ENCODE peak calls at places on chromosomes 11 and 22, in seven cellular contexts. H is sigmoid colon, A is ovary, O is stomach, M is H1, S is K562, Q is A549. J is an unnamed sample.

GRCh38 chr11:8811571-8811970 is 99.4 kb upstream of the AKIP1 start:
- DNase-seq in O (no peak), A (no peak), M (no peak), S (no peak), Q (no peak), H (no peak), J (no peak)

GRCh38 chr11:119778391-119779194 is 49.6 kb upstream of the NECTIN1 start:
- DNase-seq in Q (no peak), O (no peak), M (no peak), H (no peak), S (no peak), A (no peak), J (no peak)

GRCh38 chr11:95897731-95898130 is 26.2 kb downstream of the MTMR2 start:
- DNase-seq in O (no peak), Q (no peak), S (no peak), H (no peak), A (no peak), M (no peak), J (no peak)

GRCh38 chr11:1139441-1140066 is 18.2 kb upstream of the MUC5AC start:
- DNase-seq in Q (no peak), M (no peak), S (no peak), A (no peak), H (no peak), O (no peak), J (no peak)

GRCh38 chr11:112249871-112250590 is 10.6 kb downstream of the PLET1 start:
- DNase-seq in H (no peak), M (no peak), O (no peak), Q (no peak), A (no peak), S (no peak), J (no peak)

GRCh38 chr11:94993400-94993943 is 20.0 kb downstream of the KDM4D start:
- DNase-seq in H (no peak), S (no peak), M (no peak), A (no peak), Q (no peak), O (no peak), J (no peak)

GRCh38 chr22:46098525-46099475 is 51.5 kb upstream of the PPARA start:
- DNase-seq in S (no peak), Q (no peak), A (no peak), O (no peak), H (no peak), M (no peak), J (no peak)

GRCh38 chr11:119729581-119730346 is 764 bp upstream of the NECTIN1 start:
- DNase-seq in O (peak), M (peak), H (peak), Q (peak), A (peak), S (no peak), J (peak)

GRCh38 chr22:40042312-40042711 is 47.6 kb downstream of the FAM83F start:
- DNase-seq in H (no peak), S (no peak), Q (no peak), M (no peak), A (no peak), O (no peak), J (no peak)

GRCh38 chr11:122141757-122142156 is 25.7 kb upstream of the BLID start:
- DNase-seq in H (no peak), A (no peak), Q (no peak), S (no peak), M (no peak), O (no peak), J (no peak)

GRCh38 chr11:60252709-60253108 is 9.8 kb upstream of the MS4A4E start:
- DNase-seq in O (no peak), M (no peak), A (no peak), S (no peak), H (no peak), Q (no peak), J (no peak)

GRCh38 chr11:66891849-66892660 is 35.2 kb downstream of the LRFN4 start:
- DNase-seq in S (peak), A (no peak), O (peak), Q (peak), M (no peak), H (no peak), J (no peak)

GRCh38 chr11:114091791-114092397 is 32.4 kb downstream of the ZBTB16 start:
- DNase-seq in S (no peak), Q (no peak), M (no peak), O (no peak), A (peak), H (peak), J (no peak)

GRCh38 chr11:109085708-109086373 is 336.1 kb upstream of the C11orf87 start:
- DNase-seq in O (no peak), Q (no peak), S (no peak), H (no peak), A (no peak), M (no peak), J (no peak)

GRCh38 chr11:2256293-2256913 is 14.0 kb downstream of the ASCL2 start:
- DNase-seq in O (no peak), M (no peak), S (no peak), A (no peak), H (no peak), Q (no peak), J (no peak)

GRCh38 chr11:110715541-110715940 is 3.3 kb upstream of the ARHGAP20 start:
- DNase-seq in A (no peak), S (no peak), Q (no peak), O (no peak), M (no peak), H (no peak), J (no peak)

GRCh38 chr11:134821422-134821821 is 409.4 kb upstream of the B3GAT1 start:
- DNase-seq in S (no peak), M (no peak), H (no peak), Q (no peak), A (no peak), O (no peak), J (no peak)

GRCh38 chr11:35111171-35112055 is 27.6 kb upstream of the CD44 start:
- DNase-seq in Q (peak), A (no peak), H (no peak), S (peak), O (no peak), M (no peak), J (no peak)

GRCh38 chr11:121895919-121896318 is 220.1 kb downstream of the BLID start:
- DNase-seq in H (no peak), O (no peak), M (no peak), S (no peak), A (no peak), Q (no peak), J (no peak)

GRCh38 chr22:36065462-36065774 is 36.8 kb upstream of the RBFOX2 start:
- DNase-seq in S (no peak), M (no peak), O (no peak), H (no peak), Q (no peak), A (no peak), J (no peak)

GRCh38 chr11:45238724-45239123 is 47.4 kb downstream of the SYT13 start:
- DNase-seq in A (no peak), H (peak), M (no peak), Q (peak), S (no peak), O (no peak), J (no peak)

GRCh38 chr22:21641417-21641794 is 696 bp upstream of the SDF2L1 start:
- DNase-seq in H (no peak), O (peak), A (peak), Q (peak), S (peak), M (peak), J (no peak)

GRCh38 chr22:28029201-28029948 is 110.3 kb upstream of the PITPNB start:
- DNase-seq in A (no peak), S (no peak), O (peak), M (peak), Q (peak), H (no peak), J (no peak)

GRCh38 chr11:64562723-64563351 is 28.2 kb upstream of the SLC22A12 start:
- DNase-seq in Q (no peak), O (no peak), A (no peak), M (no peak), S (no peak), H (no peak), J (no peak)

GRCh38 chr11:62241095-62241494 is 944 bp upstream of the SCGB1D2 start:
- DNase-seq in O (no peak), S (no peak), Q (no peak), H (no peak), A (no peak), M (no peak), J (no peak)
- TF ChIP-seq EP300 in O (no peak), S (no peak), Q (no peak), H (no peak), A (no peak), M (no peak), J (no peak)

DNA sequence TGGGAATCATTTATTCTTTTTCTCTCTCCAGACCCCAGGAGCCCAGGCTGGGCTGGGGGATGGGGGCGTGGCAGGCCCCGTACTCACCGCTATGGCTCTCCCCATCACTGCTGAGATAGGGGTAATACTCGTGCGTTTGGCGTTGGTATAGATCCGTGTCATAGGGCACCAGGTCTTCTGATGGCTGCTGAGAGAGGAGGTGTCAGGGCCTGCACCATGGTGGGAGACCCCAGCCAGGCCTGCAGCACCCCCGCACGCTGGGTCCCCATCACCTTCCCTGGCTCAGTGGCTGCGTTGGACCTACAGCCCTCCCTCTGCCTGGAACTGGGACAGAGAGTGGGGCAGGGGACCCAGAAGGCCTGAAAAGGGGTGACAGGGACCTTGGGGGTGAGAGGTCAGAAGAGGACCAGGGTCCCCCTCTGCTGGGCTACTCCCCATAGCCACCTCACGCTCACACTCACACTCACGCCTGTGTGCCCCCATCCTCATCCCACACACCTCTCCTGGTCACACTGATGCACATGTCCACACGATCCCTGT is 2.7 kb downstream of the SPI1 start:
- DNase-seq in A (no peak), M (no peak), Q (no peak), O (no peak), S (no peak), H (no peak), J (no peak)
- H3K4me3 ChIP-seq in A (no peak), M (no peak), Q (no peak), O (peak), S (no peak), H (no peak), J (no peak)

GRCh38 chr11:91998466-91998865 is 226.2 kb upstream of the FAT3 start:
- DNase-seq in S (no peak), H (no peak), Q (no peak), M (no peak), A (no peak), O (no peak), J (no peak)

GRCh38 chr11:91997178-91997577 is 227.4 kb upstream of the FAT3 start:
- DNase-seq in H (no peak), S (no peak), Q (no peak), A (no peak), M (no peak), O (no peak), J (no peak)

GRCh38 chr11:92008249-92008648 is 216.4 kb upstream of the FAT3 start:
- DNase-seq in A (no peak), M (no peak), Q (no peak), S (no peak), H (no peak), O (no peak), J (no peak)

DNA sequence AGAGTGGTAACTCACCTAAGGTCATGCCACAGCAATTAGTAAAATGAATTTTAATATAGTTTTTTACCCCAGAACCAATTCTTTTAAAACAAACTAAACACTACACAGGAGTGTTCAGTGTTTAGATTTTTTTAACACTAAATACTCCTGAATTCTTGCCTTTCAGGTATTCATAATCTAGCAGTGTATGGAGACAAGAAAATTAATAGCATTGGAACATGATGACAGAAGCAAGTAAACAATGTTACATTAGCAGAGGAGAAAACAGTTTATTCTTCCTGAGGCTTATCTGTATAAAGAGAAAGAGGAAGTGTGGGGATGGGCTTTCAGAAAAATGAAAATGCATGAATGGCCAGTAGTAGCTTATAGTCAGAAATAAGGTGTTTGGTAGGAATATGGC is 222.1 kb upstream of the FAT3 start:
- DNase-seq in S (no peak), A (no peak), Q (no peak), M (no peak), O (no peak), H (no peak), J (no peak)
- TF ChIP-seq POLR2A in S (no peak), A (no peak), Q (no peak), M (no peak), O (no peak), H (no peak), J (no peak)

DNA sequence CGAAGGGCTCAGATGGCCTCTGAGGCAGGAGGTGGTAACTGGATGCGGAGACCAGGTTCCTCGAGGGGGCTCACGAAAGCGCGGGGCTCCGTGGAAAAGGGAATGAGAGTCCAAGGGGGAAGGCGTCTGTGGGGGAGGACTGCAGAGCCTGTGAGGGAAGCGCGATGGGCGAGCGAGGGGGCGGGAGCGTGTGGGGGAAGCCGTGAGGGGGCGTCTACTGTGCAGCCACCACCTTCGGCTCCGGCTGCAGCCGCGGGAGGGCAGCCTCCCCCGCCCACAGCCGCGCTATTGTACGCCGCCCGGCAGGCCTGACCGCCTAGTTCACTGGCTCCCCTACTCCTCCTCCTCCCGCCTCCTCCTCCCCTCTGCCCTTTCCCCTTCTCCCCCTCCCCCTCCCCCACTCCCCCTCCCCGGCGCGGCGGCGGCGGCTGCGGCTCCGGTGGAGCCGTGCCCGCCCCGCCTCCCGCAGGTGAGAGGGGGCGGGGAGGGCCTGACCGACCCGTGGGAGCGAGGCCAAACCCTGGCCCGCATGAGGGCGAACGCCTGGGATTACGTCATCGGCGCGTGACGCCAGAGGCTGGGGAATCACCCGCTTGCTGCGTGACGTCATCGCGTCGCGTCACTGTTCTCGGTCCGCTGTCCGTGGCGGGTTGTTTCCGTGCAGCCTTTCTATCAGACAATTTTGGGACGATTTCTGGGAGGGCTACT is at the start of gene PAK1:
- DNase-seq in O (peak), M (peak), Q (peak), S (peak), A (peak), H (peak), J (peak)
- TF ChIP-seq EP300 in O (no peak), M (no peak), Q (no peak), S (peak), A (no peak), H (no peak), J (peak)

GRCh38 chr22:43187171-43188099 is 501 bp upstream of the TTLL12 start:
- DNase-seq in Q (peak), H (peak), O (peak), A (peak), M (peak), S (peak), J (peak)
- H3K4me3 ChIP-seq in Q (peak), H (peak), O (peak), A (peak), M (peak), S (peak), J (peak)

DNA sequence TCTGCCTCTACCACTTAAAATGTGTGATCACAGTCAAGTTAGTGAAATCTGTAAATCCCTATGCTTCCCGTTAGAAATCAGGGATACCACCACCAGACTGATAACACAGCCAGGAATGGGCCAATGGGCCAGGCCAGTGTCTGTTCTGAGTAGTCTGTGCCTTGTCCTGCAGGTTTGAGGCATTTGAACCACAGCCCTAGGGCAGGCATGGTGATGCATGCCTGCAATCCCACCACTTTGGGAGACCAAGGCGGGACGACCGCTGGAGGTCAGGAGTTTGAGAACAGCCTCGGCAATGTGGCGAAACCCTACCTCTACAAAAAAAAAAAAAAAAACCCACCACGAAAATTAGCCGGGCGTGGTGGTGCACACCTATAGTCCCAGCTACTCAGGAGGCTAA is 12.1 kb upstream of the AHNAK start:
- DNase-seq in S (no peak), O (no peak), M (no peak), H (no peak), A (no peak), Q (no peak), J (no peak)
- TF ChIP-seq POLR2A in S (peak), O (no peak), M (no peak), H (no peak), A (no peak), Q (no peak), J (no peak)

DNA sequence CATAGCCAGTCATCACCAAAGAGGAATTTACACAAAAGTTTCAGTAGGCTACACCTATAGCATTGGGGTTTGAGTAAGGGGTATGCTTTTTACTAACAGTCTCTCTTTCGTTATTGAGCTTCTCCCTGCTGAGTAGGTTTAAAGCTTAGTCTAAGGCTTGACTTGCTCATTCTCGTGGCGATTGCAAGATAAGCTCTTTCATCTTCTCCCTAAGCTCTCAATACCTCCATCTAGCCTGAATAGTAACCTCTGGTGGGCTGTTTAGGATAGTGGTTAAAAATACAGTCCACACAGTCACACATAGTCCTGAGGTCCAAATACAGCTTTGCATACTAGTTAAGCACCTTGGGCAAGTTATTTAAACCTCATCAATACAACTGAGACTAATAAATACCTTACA is 65.6 kb downstream of the IMMP1L start:
- DNase-seq in S (no peak), Q (no peak), A (no peak), M (no peak), H (no peak), O (no peak), J (no peak)
- TF ChIP-seq EP300 in S (no peak), Q (no peak), A (no peak), M (no peak), H (no peak), O (no peak), J (no peak)

DNA sequence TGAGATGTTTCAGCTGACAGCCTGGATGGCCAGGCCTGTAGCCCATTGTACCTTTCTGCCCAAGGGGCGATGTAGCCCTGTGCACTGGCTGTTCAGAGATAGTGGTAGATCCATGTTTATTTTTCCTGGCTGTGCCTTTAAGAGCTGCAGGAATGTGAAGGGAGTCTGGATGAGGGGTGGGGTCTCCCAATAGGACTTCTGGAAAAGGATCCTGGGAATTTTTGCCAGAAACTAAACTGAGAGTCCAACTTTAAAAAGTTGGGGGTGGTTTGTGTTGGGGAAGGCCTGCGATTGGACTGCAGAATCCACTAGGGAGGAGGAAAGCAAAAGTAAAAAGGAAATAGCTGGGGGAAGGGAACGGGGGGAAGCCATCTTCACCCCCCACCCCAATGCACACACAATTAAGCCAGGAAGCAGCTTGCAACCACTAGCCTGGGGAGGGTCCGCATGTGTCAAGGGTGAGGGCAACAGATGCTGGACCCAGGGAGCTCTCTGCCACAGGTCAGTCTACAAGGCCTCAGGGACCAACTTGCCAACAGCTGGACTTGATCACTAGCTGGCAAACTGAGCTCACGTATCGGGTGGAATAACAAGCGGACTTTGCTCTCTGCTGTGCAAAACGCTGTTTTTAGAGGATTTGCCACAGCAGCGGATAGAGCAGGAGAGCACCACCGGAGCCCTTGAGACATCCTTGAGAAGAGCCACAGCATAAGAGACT is at the start of gene OLFML1:
- DNase-seq in O (no peak), H (no peak), M (no peak), A (peak), S (no peak), Q (no peak), J (peak)
- H3K4me3 ChIP-seq in O (peak), H (peak), M (no peak), A (peak), S (no peak), Q (no peak), J (peak)